ENCODE peak calls at places on chromosomes 11 and 22, in ten cellular contexts. P is HCT116, L is fibroblast of lung, Y is uterus, X is lower leg skin, B is thoracic aorta, D is cardiac fibroblast, W is heart left ventricle, O is mucosa of descending colon, T is left ventricle myocardium inferior. A is an unnamed sample.

GRCh38 chr11:112784323-112785073 is 176.7 kb upstream of the NCAM1 start:
- DNase-seq in Y (peak; percentile 79), W (peak; percentile 85), B (peak; percentile 52), X (peak; percentile 86), D (peak; percentile 89), T (peak; percentile 79), O (peak; percentile 18), L (peak; percentile 11), P (no peak), A (peak; percentile 94)

GRCh38 chr11:69381681-69382130 is 87.8 kb downstream of the MYEOV start:
- DNase-seq in P (no peak), W (no peak), L (no peak), D (no peak), X (no peak), T (no peak), Y (no peak), O (no peak), B (no peak), A (no peak)

GRCh38 chr22:47659467-47660302 is 897.2 kb downstream of the TBC1D22A start:
- DNase-seq in X (no peak), D (no peak), B (no peak), Y (no peak), T (no peak), W (no peak), O (no peak), L (no peak), P (no peak), A (no peak)

GRCh38 chr11:130112071-130112830 is 42.6 kb downstream of the APLP2 start:
- DNase-seq in L (no peak), T (no peak), P (no peak), B (no peak), D (no peak), X (no peak), W (no peak), Y (no peak), O (no peak), A (no peak)

GRCh38 chr22:44364750-44365118 is 52.0 kb upstream of the SHISAL1 start:
- DNase-seq in B (no peak), T (peak; percentile 34), L (no peak), P (no peak), W (peak; percentile 66), O (no peak), Y (no peak), X (peak; percentile 81), D (no peak), A (no peak)

GRCh38 chr11:1192741-1193325 is 30.0 kb upstream of the MUC5B start:
- DNase-seq in X (peak; percentile 65), T (peak; percentile 9), W (peak; percentile 21), Y (peak; percentile 2), L (no peak), D (no peak), B (no peak), P (no peak), O (no peak), A (no peak)

GRCh38 chr11:19378814-19379213 is 138.1 kb upstream of the E2F8 start:
- DNase-seq in O (no peak), L (no peak), T (no peak), X (no peak), Y (no peak), D (peak; percentile 59), W (no peak), B (no peak), P (no peak), A (peak; percentile 55)

GRCh38 chr22:44438481-44439131 is 59.4 kb downstream of the RTL6 start:
- DNase-seq in O (no peak), L (no peak), W (no peak), Y (no peak), X (peak; percentile 84), P (no peak), B (no peak), D (no peak), T (no peak), A (no peak)

GRCh38 chr22:25346859-25347751 is 127.7 kb downstream of the CRYBB2 start:
- DNase-seq in P (no peak), L (no peak), X (peak; percentile 67), O (no peak), Y (no peak), W (peak; percentile 67), D (peak; percentile 19), B (no peak), T (no peak), A (peak; percentile 3)

GRCh38 chr22:46783721-46784120 is 21.3 kb downstream of the TBC1D22A start:
- DNase-seq in Y (no peak), D (no peak), X (no peak), P (no peak), T (no peak), L (no peak), W (no peak), B (no peak), O (no peak), A (peak; percentile 66)

GRCh38 chr11:119861160-119861559 is 132.2 kb upstream of the NECTIN1 start:
- DNase-seq in W (no peak), Y (no peak), L (no peak), X (no peak), P (no peak), D (no peak), O (no peak), B (no peak), T (no peak), A (no peak)

GRCh38 chr22:23762866-23763578 is at the start of gene C22orf15:
- DNase-seq in D (peak; percentile 64), B (no peak), O (no peak), X (no peak), P (no peak), W (no peak), T (no peak), L (no peak), Y (no peak), A (peak; percentile 54)

GRCh38 chr11:57812634-57813033 is 51.0 kb downstream of the CTNND1 start:
- DNase-seq in B (no peak), Y (no peak), W (no peak), L (no peak), O (no peak), X (no peak), D (no peak), P (no peak), T (no peak), A (no peak)

GRCh38 chr22:39308614-39309363 is 10.6 kb downstream of the RPL3 start:
- DNase-seq in X (peak; percentile 96), L (peak; percentile 98), P (peak; percentile 92), B (no peak), T (no peak), D (peak; percentile 93), O (no peak), Y (peak; percentile 78), W (peak; percentile 81), A (peak; percentile 95)

GRCh38 chr11:94926698-94927237 is 46.6 kb downstream of the CWC15 start:
- DNase-seq in Y (peak; percentile 90), B (peak; percentile 25), P (no peak), W (peak; percentile 89), O (peak; percentile 55), T (peak; percentile 87), X (peak; percentile 90), L (peak; percentile 98), D (peak; percentile 98), A (peak; percentile 97)

GRCh38 chr11:11171285-11171684 is 181.8 kb downstream of the CSNK2A3 start:
- DNase-seq in O (no peak), B (no peak), D (no peak), P (no peak), Y (no peak), X (no peak), T (no peak), W (no peak), L (no peak), A (no peak)

GRCh38 chr11:122025757-122026156 is 90.3 kb downstream of the BLID start:
- DNase-seq in Y (no peak), P (peak; percentile 77), L (no peak), B (no peak), O (no peak), W (no peak), D (no peak), X (no peak), T (no peak), A (no peak)
- H3K4me3 ChIP-seq in Y (no peak overlapping the region), P (peak overlapping the region; percentile 58), L (no peak overlapping the region), B (no peak overlapping the region), O (no peak overlapping the region), W (no peak overlapping the region), D (no peak overlapping the region), X (no peak overlapping the region), T (no peak overlapping the region), A (no peak overlapping the region)

DNA sequence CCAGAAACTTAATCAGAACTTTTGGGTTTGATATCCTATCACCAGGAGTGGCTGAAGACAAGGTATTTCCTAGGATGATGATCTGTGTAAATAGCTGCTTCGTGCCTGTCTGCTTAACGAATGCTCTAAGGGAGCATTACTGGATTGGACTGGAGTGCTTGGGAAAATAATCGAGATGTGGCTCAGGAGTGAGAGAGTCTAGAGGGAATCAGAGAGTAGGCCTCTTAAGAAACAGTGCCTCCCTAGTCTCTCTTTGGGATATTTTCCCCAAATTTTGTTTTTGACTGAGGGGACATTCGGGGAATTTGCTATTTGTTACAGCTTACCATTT is 2.5 kb downstream of the MAML2 start:
- DNase-seq in P (no peak), B (no peak), T (no peak), O (no peak), X (no peak), W (no peak), L (peak; percentile 55), Y (no peak), D (peak; percentile 63), A (peak; percentile 57)
- H3K4me3 ChIP-seq in P (no peak overlapping the region), B (peak overlapping the region; percentile 98), T (peak overlapping the region; percentile 76), O (no peak overlapping the region), X (no peak overlapping the region), W (no peak overlapping the region), L (peak overlapping the region; percentile 67), Y (no peak overlapping the region), D (peak overlapping the region; percentile 65), A (peak overlapping the region; percentile 63)

DNA sequence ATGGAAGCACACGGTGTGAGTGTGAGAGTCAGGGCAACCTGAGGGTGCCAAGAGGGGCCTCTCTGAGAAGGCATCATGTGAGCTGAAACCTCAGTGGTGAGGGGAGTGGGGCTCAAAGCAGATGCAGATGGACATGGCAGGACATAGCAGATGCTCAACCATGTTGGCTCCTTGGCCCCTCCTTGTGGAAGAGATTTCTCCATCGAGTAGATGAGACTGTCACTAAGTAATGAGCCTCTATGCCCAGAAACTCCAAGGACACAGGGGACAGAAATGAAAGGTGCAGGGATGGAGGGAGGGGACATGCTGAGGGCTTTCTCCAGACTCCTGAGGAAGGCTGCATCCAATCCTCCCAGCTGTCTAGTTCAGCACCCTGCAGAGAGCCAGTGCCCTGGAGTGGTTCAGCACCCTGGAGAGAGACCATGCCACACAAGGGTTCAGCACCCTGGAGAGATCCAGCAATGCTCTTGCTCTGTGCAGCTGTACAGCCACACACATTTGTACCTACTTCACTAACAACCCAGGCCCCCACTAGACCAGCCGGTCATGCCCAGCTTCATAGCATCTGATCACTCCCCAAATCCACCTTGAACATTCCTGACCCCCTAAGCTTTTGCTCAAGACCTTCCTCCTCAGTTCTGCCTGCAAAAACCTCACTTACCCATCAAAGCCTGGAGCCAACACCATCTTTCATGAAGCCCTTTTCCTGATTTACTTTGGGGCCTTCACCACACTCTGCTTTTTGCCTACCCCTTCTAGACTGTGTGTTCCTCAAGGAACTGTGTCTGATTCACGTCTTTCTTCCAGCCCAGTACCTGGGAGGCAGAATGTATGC is 252.0 kb downstream of the CTTN start:
- DNase-seq in T (peak; percentile 50), L (peak; percentile 69), X (no peak), B (no peak), D (peak; percentile 77), W (no peak), Y (peak; percentile 24), P (peak; percentile 22), O (peak; percentile 89), A (peak; percentile 47)
- H3K4me3 ChIP-seq in T (no peak overlapping the region), L (no peak overlapping the region), X (no peak overlapping the region), B (no peak overlapping the region), D (no peak overlapping the region), W (no peak overlapping the region), Y (no peak overlapping the region), P (no peak overlapping the region), O (no peak overlapping the region), A (no peak overlapping the region)

GRCh38 chr11:68037481-68038225 is 1.2 kb upstream of the TCIRG1 start:
- DNase-seq in W (peak; percentile 54), X (no peak), D (no peak), L (no peak), T (no peak), O (no peak), P (no peak), Y (no peak), B (no peak), A (no peak)
- H3K4me3 ChIP-seq in W (no peak overlapping the region), X (no peak overlapping the region), D (no peak overlapping the region), L (no peak overlapping the region), T (peak overlapping the region; percentile 78), O (no peak overlapping the region), P (no peak overlapping the region), Y (no peak overlapping the region), B (no peak overlapping the region), A (no peak overlapping the region)